ENCODE peak calls at places on chromosome 12, in seven cellular contexts. P is activated T-cell treated with anti-CD3 and anti-CD28 coated beads for 48 hours; V is GM23248; C is GM12865; S is substantia nigra; E is activated T-helper 1 cell treated with anti-CD3 and anti-CD28 coated beads, Interleukin-2, amount 50 U/mL, for 16 hours; M is H7. O is an unnamed sample.

GRCh38 chr12:27427824-27428223 is 18.7 kb upstream of the SMCO2 start:
- DNase-seq in C (no peak), V (no peak), P (no peak), E (no peak), M (no peak), S (no peak), O (no peak)

GRCh38 chr12:106106892-106107291 is 31.9 kb downstream of the NUAK1 start:
- DNase-seq in S (no peak), C (no peak), V (peak; percentile 79), M (no peak), P (no peak), E (no peak), O (no peak)

GRCh38 chr12:54294152-54294913 is 6.5 kb downstream of the NFE2 start:
- DNase-seq in C (peak; percentile 60), S (peak; percentile 67), M (peak; percentile 86), P (peak; percentile 52), V (peak; percentile 51), E (peak; percentile 27), O (peak; percentile 79)

GRCh38 chr12:1642513-1642912 is 13.5 kb downstream of the WNT5B start:
- DNase-seq in P (no peak), C (no peak), E (no peak), M (no peak), V (no peak), S (no peak), O (no peak)

GRCh38 chr12:5033883-5034282 is 9.8 kb upstream of the KCNA5 start:
- DNase-seq in P (no peak), C (no peak), M (no peak), E (no peak), S (no peak), V (no peak), O (no peak)

GRCh38 chr12:98870521-98870920 is 225.4 kb downstream of the APAF1 start:
- DNase-seq in E (no peak), P (no peak), S (peak; percentile 78), V (no peak), M (no peak), C (no peak), O (no peak)

GRCh38 chr12:56775638-56776037 is 12.5 kb downstream of the HSD17B6 start:
- DNase-seq in P (no peak), M (no peak), C (no peak), V (peak; percentile 38), E (no peak), S (no peak), O (no peak)

GRCh38 chr12:27429606-27430005 is 16.9 kb upstream of the SMCO2 start:
- DNase-seq in P (no peak), S (no peak), V (no peak), C (no peak), E (no peak), M (no peak), O (no peak)

GRCh38 chr12:66002812-66003211 is 127.7 kb downstream of the LLPH start:
- DNase-seq in V (no peak), E (no peak), C (no peak), S (no peak), M (no peak), P (no peak), O (no peak)

GRCh38 chr12:23810327-23810902 is 139.1 kb downstream of the SOX5 start:
- DNase-seq in E (no peak), S (no peak), M (no peak), C (no peak), V (no peak), P (no peak), O (no peak)

GRCh38 chr12:42125372-42125767 is 19.3 kb downstream of the GXYLT1 start:
- DNase-seq in P (no peak), M (peak; percentile 7), E (no peak), C (no peak), S (no peak), V (no peak), O (no peak)

GRCh38 chr12:105257321-105257728 is 21.4 kb upstream of the APPL2 start:
- DNase-seq in V (peak; percentile 92), E (no peak), S (no peak), M (no peak), P (no peak), C (no peak), O (no peak)

GRCh38 chr12:28611501-28611900 is 421.2 kb downstream of the CCDC91 start:
- DNase-seq in M (no peak), V (peak; percentile 13), E (no peak), P (no peak), S (no peak), C (no peak), O (no peak)

GRCh38 chr12:106181416-106182114 is 42.8 kb upstream of the NUAK1 start:
- DNase-seq in V (peak; percentile 47), C (no peak), S (no peak), P (no peak), M (no peak), E (no peak), O (no peak)

GRCh38 chr12:38905480-38906351 is at the start of gene CPNE8:
- DNase-seq in M (peak; percentile 76), E (peak; percentile 6), V (peak; percentile 72), S (peak; percentile 41), C (peak; percentile 87), P (peak; percentile 28), O (peak; percentile 71)

GRCh38 chr12:80056845-80057244 is 42.5 kb upstream of the OTOGL start:
- DNase-seq in E (no peak), P (no peak), M (no peak), S (no peak), V (no peak), C (no peak), O (no peak)

GRCh38 chr12:52530366-52530765 is 10.2 kb upstream of the KRT5 start:
- DNase-seq in P (no peak), C (no peak), V (no peak), S (no peak), E (no peak), M (no peak), O (no peak)

GRCh38 chr12:113910751-113911272 is 55.3 kb downstream of the RBM19 start:
- DNase-seq in P (no peak), V (no peak), E (no peak), M (no peak), S (no peak), C (no peak), O (no peak)

GRCh38 chr12:38813930-38814329 is 91.5 kb downstream of the CPNE8 start:
- DNase-seq in V (no peak), S (no peak), P (no peak), C (peak; percentile 9), E (no peak), M (no peak), O (no peak)